ENCODE peak calls at places on chromosomes 3 and 15, in five cellular contexts. B is breast epithelium; W is neuronal stem cell; J is CD8-positive, alpha-beta memory T cell; F is tibial artery. V is an unnamed sample.

GRCh38 chr3:136885357-136886213 is 23.6 kb downstream of the NCK1 start:
- DNase-seq in W (no peak), B (no peak), F (no peak), J (no peak), V (no peak)

GRCh38 chr3:144112437-144112836 is 140.8 kb downstream of the DIPK2A start:
- DNase-seq in J (no peak), B (no peak), F (no peak), W (no peak), V (no peak)

GRCh38 chr3:169772530-169772950 is 656 bp upstream of the MYNN start:
- DNase-seq in F (peak; percentile 89), W (peak; percentile 75), B (peak; percentile 67), J (peak; percentile 68), V (no peak)

GRCh38 chr15:86865920-86866319 is 786.2 kb downstream of the AGBL1 start:
- DNase-seq in W (no peak), J (no peak), F (no peak), B (no peak), V (no peak)

GRCh38 chr15:53665930-53666329 is 93.5 kb downstream of the WDR72 start:
- DNase-seq in F (no peak), J (no peak), B (no peak), W (no peak), V (no peak)

GRCh38 chr3:185316740-185317407 is 46.1 kb upstream of the MAP3K13 start:
- DNase-seq in W (no peak), B (no peak), J (no peak), F (no peak), V (no peak)

GRCh38 chr3:66378256-66378655 is 122.6 kb downstream of the LRIG1 start:
- DNase-seq in B (no peak), J (peak; percentile 27), F (no peak), W (peak; percentile 40), V (peak; percentile 34)

GRCh38 chr15:90037961-90038633 is 37.0 kb downstream of the ZNF710 start:
- DNase-seq in W (no peak), F (no peak), B (peak; percentile 6), J (no peak), V (no peak)

GRCh38 chr3:184129012-184129411 is 6.1 kb upstream of the EIF2B5 start:
- DNase-seq in B (no peak), F (no peak), J (no peak), W (peak; percentile 31), V (no peak)

GRCh38 chr15:25176616-25176923 is 221.8 kb downstream of the SNRPN start:
- DNase-seq in B (peak; percentile 37), J (no peak), F (no peak), W (no peak), V (peak; percentile 4)
- H3K9me3 ChIP-seq in B (peaks cover 91% of the 10 kb centered on the region), J (peaks cover 6% of the 10 kb centered on the region), F (peaks cover 4% of the 10 kb centered on the region), W (peaks cover 15% of the 10 kb centered on the region), V (no peaks in the 10 kb centered on the region)

GRCh38 chr3:1962531-1963090 is 136.1 kb upstream of the CNTN4 start:
- DNase-seq in F (no peak), W (no peak), J (no peak), B (no peak), V (no peak)

GRCh38 chr3:1955170-1955569 is 143.5 kb upstream of the CNTN4 start:
- DNase-seq in J (no peak), F (no peak), B (no peak), W (no peak), V (no peak)

GRCh38 chr3:1963896-1964295 is 134.8 kb upstream of the CNTN4 start:
- DNase-seq in W (no peak), J (no peak), F (no peak), B (no peak), V (no peak)

GRCh38 chr3:1955750-1956149 is 142.9 kb upstream of the CNTN4 start:
- DNase-seq in F (no peak), B (no peak), W (no peak), J (no peak), V (no peak)

DNA sequence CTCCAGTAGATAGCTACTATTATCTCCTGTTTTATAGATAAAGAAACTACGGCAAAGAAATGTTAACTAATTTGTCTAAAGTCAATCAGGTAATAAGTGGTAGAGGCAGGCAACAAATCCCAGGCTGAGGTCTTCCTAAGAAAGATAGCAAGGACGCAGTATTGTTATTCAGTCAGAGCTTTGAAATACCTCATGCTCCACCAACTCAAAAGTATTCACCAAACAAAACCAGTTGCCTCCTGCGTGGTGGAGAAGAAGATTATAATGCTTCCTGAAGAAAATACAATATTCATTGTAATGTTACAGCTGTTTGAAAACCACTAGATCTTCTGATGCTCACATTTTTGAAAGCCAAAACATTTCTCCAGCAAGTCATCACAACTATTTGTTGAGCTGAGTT is 138.2 kb upstream of the CNTN4 start:
- DNase-seq in B (no peak), J (no peak), F (no peak), W (no peak), V (no peak)
- H3K9me3 ChIP-seq in B (no peaks in the 10 kb centered on the region), J (no peaks in the 10 kb centered on the region), F (no peaks in the 10 kb centered on the region), W (no peaks in the 10 kb centered on the region), V (no peaks in the 10 kb centered on the region)

GRCh38 chr15:47870956-47871625 is 153.8 kb downstream of the SEMA6D start:
- DNase-seq in W (no peak), F (no peak), B (no peak), J (no peak), V (no peak)

GRCh38 chr15:47872869-47873301 is 155.6 kb downstream of the SEMA6D start:
- DNase-seq in J (no peak), F (peak; percentile 68), W (peak; percentile 37), B (no peak), V (no peak)

GRCh38 chr15:47872208-47872607 is 154.9 kb downstream of the SEMA6D start:
- DNase-seq in W (no peak), F (no peak), B (no peak), J (no peak), V (no peak)

DNA sequence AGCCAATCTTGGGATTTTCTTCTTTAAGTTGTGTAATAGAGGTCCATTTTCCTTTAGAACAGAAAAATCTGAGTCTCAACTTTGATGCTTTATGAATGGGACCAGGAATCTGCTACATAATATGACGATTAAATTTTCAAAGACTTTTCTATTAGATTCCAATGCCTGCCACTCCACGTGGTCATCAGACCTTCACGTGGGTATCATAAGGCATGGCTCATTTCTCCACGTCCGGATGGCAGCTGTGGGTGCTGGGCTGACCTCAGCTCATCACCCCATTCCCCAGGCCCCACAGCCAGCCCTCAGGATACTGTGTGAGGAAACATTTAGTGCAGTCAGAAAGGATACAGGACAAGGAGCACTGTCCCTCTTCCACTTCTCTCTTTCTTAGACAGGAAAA is 159.7 kb downstream of the SEMA6D start:
- DNase-seq in F (no peak), B (no peak), J (no peak), W (no peak), V (no peak)
- H3K9me3 ChIP-seq in F (no peaks in the 10 kb centered on the region), B (no peaks in the 10 kb centered on the region), J (no peaks in the 10 kb centered on the region), W (no peaks in the 10 kb centered on the region), V (no peaks in the 10 kb centered on the region)

GRCh38 chr15:24633082-24633481 is 42.5 kb upstream of the NPAP1 start:
- DNase-seq in B (no peak), F (no peak), W (no peak), J (no peak), V (no peak)
- H3K9me3 ChIP-seq in B (peaks cover 32% of the 10 kb centered on the region), F (no peaks in the 10 kb centered on the region), W (peaks cover 4% of the 10 kb centered on the region), J (no peaks in the 10 kb centered on the region), V (no peaks in the 10 kb centered on the region)

DNA sequence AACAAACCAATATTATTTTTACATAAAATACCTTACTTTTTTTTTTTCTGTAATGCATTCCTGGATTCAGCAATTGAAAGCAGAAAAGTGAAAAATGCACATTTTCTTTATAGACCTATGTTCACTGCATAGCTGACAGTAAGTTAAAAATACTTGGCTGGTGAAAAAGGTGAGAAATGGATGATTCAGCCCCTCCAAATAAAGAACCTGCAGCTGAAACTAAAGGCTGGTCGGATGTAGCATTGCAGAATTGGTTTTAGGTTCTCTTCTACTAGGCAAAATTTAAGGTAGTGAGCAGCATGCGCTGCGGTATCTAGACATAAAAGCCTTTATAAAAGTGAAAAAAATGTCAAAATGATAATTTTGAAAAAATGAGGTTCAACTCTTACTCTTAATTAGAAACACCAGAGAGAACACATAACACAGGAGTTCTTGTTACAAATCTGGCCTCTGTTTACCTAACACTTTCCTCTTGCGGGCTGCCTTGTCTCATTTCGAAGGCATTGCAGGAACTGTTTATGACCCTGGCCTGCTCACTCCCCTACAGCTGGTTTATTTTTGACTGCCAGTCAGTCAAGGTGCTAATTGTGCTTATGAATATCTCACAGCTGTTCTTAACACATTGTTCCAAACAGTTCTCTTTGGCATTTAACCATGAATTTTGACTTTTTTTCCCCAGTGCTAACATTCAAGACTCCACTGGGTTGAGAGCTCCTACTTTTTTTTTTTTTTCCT is 455.4 kb upstream of the TBL1XR1 start:
- DNase-seq in F (no peak), B (no peak), J (no peak), W (no peak), V (no peak)
- H3K9me3 ChIP-seq in F (no peaks in the 10 kb centered on the region), B (no peaks in the 10 kb centered on the region), J (no peaks in the 10 kb centered on the region), W (peaks cover 5% of the 10 kb centered on the region), V (no peaks in the 10 kb centered on the region)

GRCh38 chr3:7001370-7001769 is 140.5 kb downstream of the GRM7 start:
- DNase-seq in B (no peak), F (no peak), J (no peak), W (no peak), V (no peak)
- H3K9me3 ChIP-seq in B (peaks cover 4% of the 10 kb centered on the region), F (no peaks in the 10 kb centered on the region), J (no peaks in the 10 kb centered on the region), W (no peaks in the 10 kb centered on the region), V (no peaks in the 10 kb centered on the region)

GRCh38 chr3:143063018-143063417 is 56.6 kb upstream of the CHST2 start:
- DNase-seq in B (no peak), W (no peak), J (no peak), F (no peak), V (no peak)
- H3K9me3 ChIP-seq in B (no peaks in the 10 kb centered on the region), W (no peaks in the 10 kb centered on the region), J (no peaks in the 10 kb centered on the region), F (no peaks in the 10 kb centered on the region), V (no peaks in the 10 kb centered on the region)

GRCh38 chr3:152038491-152038890 is 165.0 kb downstream of the SUCNR1 start:
- DNase-seq in W (no peak), B (no peak), F (no peak), J (no peak), V (no peak)
- H3K9me3 ChIP-seq in W (peaks cover 5% of the 10 kb centered on the region), B (peaks cover 18% of the 10 kb centered on the region), F (no peaks in the 10 kb centered on the region), J (no peaks in the 10 kb centered on the region), V (no peaks in the 10 kb centered on the region)

V was measured in T-helper 17 cell.